ENCODE peak calls at places on chromosomes 16 and 17, in four cellular contexts. Q, H, U and R are unnamed samples.

GRCh38 chr16:86215979-86216585 is 294.2 kb upstream of the FOXF1 start:
- DNase-seq in Q (no peak), H (no peak), U (no peak), R (no peak)

GRCh38 chr17:21275579-21276339 is 8.8 kb upstream of the MAP2K3 start:
- DNase-seq in Q (peak), H (peak), U (peak), R (peak)

GRCh38 chr17:57284583-57284982 is 28.3 kb downstream of the MSI2 start:
- DNase-seq in Q (peak), H (no peak), U (no peak), R (no peak)

GRCh38 chr16:5496013-5496412 is 398.4 kb upstream of the EEF2KMT start:
- DNase-seq in Q (no peak), H (no peak), U (no peak), R (no peak)

GRCh38 chr16:89037261-89038152 is 56.1 kb upstream of the ACSF3 start:
- DNase-seq in Q (peak), H (peak), U (no peak), R (peak)

GRCh38 chr16:81626181-81626674 is 152.9 kb upstream of the PLCG2 start:
- DNase-seq in Q (no peak), H (peak), U (no peak), R (no peak)

GRCh38 chr16:29925173-29925804 is 737 bp downstream of the KCTD13 start:
- DNase-seq in Q (no peak), H (no peak), U (no peak), R (no peak)

GRCh38 chr17:17710728-17711541 is 29.7 kb downstream of the RAI1 start:
- DNase-seq in Q (no peak), H (peak), U (peak), R (peak)

GRCh38 chr17:31587462-31587861 is 196.0 kb downstream of the RAB11FIP4 start:
- DNase-seq in Q (no peak), H (no peak), U (no peak), R (no peak)

GRCh38 chr17:72370819-72371218 is 250.0 kb downstream of the SOX9 start:
- DNase-seq in Q (peak), H (peak), U (no peak), R (peak)

GRCh38 chr17:40325156-40326013 is 16.4 kb downstream of the RARA start:
- DNase-seq in Q (no peak), H (no peak), U (no peak), R (no peak)

GRCh38 chr17:68457168-68457538 is at the start of gene WIPI1:
- DNase-seq in Q (no peak), H (no peak), U (peak), R (peak)

GRCh38 chr17:55068862-55069771 is 100.6 kb downstream of the STXBP4 start:
- DNase-seq in Q (no peak), H (no peak), U (peak), R (no peak)

GRCh38 chr16:82867425-82867824 is 240.7 kb downstream of the CDH13 start:
- DNase-seq in Q (no peak), H (no peak), U (no peak), R (no peak)

GRCh38 chr16:30904114-30904780 is 7.8 kb downstream of the CTF1 start:
- DNase-seq in Q (no peak), H (no peak), U (no peak), R (no peak)

GRCh38 chr16:56981729-56982271 is 7.6 kb upstream of the NLRC5 start:
- DNase-seq in Q (no peak), H (no peak), U (no peak), R (no peak)

GRCh38 chr17:34637548-34638525 is 58.5 kb downstream of the TMEM132E start:
- DNase-seq in Q (peak), H (peak), U (peak), R (peak)

GRCh38 chr17:163514-164103 is 17.8 kb downstream of the DOC2B start:
- DNase-seq in Q (peak), H (no peak), U (peak), R (no peak)

GRCh38 chr17:68255731-68256538 is 8.1 kb downstream of the AMZ2 start:
- DNase-seq in Q (peak), H (no peak), U (peak), R (no peak)

GRCh38 chr16:17433577-17433960 is 37.2 kb downstream of the XYLT1 start:
- DNase-seq in Q (no peak), H (no peak), U (no peak), R (no peak)

GRCh38 chr17:16940116-16940881 is 31.6 kb downstream of the TNFRSF13B start:
- DNase-seq in Q (no peak), H (no peak), U (no peak), R (no peak)

GRCh38 chr17:40452074-40452787 is 9.0 kb downstream of the IGFBP4 start:
- DNase-seq in Q (no peak), H (peak), U (no peak), R (no peak)

GRCh38 chr16:21684199-21684598 is 20.4 kb downstream of the OTOA start:
- DNase-seq in Q (peak), H (no peak), U (peak), R (peak)

GRCh38 chr17:17789828-17790672 is 46.7 kb downstream of the SREBF1 start:
- DNase-seq in Q (no peak), H (no peak), U (no peak), R (no peak)

GRCh38 chr16:49527621-49528020 is 154.0 kb downstream of the C16orf78 start:
- DNase-seq in Q (peak), H (no peak), U (no peak), R (no peak)
- H3K4me3 ChIP-seq in Q (no peak), H (no peak), U (no peak), R (no peak)

DNA sequence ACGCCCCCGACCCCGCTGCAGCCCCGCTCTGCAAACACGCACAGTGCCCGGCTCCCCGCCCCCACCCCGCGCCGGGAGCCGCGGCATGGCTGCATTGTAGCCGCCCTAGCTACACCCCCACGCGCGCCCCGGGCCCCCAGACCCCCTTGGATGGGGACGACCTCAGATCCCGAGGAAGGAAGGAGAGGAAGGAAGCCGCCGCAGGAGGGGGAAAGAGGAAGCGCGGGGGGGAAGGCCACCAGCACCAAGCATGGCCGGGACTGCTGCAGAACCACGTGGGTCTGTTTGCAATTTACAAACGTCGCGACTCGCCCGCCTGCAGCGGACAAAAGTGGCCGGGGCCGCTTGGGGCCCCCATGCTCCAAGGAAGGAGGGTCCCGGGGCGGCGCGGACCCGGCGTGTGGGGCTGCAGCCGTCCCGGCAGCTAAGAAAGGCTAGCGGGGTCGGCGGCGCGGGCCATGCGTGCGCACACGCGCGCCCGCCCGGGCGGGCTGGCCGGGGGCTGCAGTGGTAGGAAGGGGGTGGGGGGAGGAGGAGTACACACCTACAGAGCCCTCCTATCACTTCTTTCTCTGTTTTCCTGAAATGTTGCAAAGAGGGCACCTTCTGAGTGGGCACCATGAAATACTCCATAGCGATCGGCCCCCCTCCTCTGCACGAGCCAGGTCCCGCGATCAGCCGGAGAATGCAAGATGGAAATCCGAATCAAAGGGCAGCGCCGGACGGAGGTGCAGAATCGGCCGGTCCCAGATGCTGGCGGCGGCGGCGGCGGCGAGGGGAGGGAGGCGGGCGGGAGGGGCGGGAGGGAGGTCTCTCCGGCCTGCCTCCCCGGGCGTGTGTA is 489 bp downstream of the TFAP4 start:
- DNase-seq in Q (peak), H (no peak), U (peak), R (peak)
- TF ChIP-seq MAZ in Q (no peak), H (no peak), U (no peak), R (no peak)

GRCh38 chr17:79844869-79845600 is 5.8 kb upstream of the CBX4 start:
- DNase-seq in Q (peak), H (no peak), U (peak), R (peak)
- H3K4me3 ChIP-seq in Q (peak), H (no peak), U (peak), R (peak)

GRCh38 chr16:1997591-1998359 is 8.0 kb downstream of the SYNGR3 start:
- DNase-seq in Q (no peak), H (peak), U (no peak), R (no peak)
- TF ChIP-seq MAZ in Q (no peak), H (no peak), U (no peak), R (no peak)

DNA sequence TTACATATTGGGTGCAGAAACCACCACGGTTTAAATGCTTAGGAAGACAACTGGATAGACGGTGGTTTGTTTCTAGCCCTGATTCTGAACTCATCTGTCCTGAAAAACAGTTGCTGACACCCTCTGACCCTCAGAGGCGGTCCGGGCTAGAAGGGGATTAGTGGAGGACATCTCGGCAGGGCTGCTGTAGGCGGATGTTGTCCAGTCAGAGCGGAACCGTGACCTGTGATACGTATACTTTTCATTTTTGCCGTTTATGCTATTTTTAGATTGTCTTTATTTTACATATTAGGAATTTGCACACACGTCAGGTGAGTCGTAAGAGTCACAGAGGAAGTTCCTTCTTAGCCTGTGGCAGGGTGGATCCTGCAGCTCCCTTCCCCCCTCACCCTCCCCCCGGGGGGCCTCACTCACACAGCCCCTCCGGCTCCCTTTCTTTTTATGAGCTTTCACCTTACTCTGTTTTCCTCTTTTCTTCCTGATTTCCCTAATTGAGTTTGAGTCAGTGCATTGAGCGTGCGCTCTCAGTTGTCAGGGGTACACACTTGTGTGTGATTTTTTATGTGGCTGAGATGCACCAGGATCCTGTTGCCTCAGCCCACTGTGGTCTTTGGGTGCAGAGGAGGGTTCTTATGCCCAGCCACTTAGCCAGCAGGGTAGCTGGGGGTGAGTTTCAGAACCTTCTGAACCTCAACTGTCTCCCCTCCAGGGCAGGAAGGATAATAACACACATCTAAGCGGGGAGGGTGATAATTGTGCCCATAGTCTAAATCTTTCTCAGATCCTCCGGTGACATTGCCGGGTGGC is 211.1 kb upstream of the CHMP6 start:
- DNase-seq in Q (no peak), H (peak), U (no peak), R (no peak)
- H3K4me3 ChIP-seq in Q (no peak), H (no peak), U (no peak), R (no peak)

GRCh38 chr17:60525347-60525623 is 757 bp downstream of the APPBP2 start:
- DNase-seq in Q (peak), H (peak), U (no peak), R (no peak)
- TF ChIP-seq MAZ in Q (no peak), H (no peak), U (no peak), R (no peak)

GRCh38 chr16:79595916-79596450 is 4.6 kb downstream of the MAF start:
- DNase-seq in Q (no peak), H (no peak), U (no peak), R (no peak)
- H3K4me3 ChIP-seq in Q (no peak), H (no peak), U (no peak), R (no peak)

GRCh38 chr17:11874756-11875155 is 122.5 kb downstream of the ZNF18 start:
- DNase-seq in Q (no peak), H (no peak), U (no peak), R (no peak)

GRCh38 chr17:11882716-11883115 is 114.6 kb downstream of the ZNF18 start:
- DNase-seq in Q (no peak), H (no peak), U (no peak), R (no peak)

GRCh38 chr17:11885051-11885450 is 112.2 kb downstream of the ZNF18 start:
- DNase-seq in Q (no peak), H (no peak), U (no peak), R (no peak)

GRCh38 chr17:11880714-11881113 is 116.6 kb downstream of the ZNF18 start:
- DNase-seq in Q (peak), H (no peak), U (peak), R (peak)
- TF ChIP-seq MAZ in Q (no peak), H (no peak), U (no peak), R (no peak)

GRCh38 chr16:68356919-68357286 is 46.1 kb downstream of the PRMT7 start:
- DNase-seq in Q (no peak), H (no peak), U (no peak), R (no peak)
- H3K4me3 ChIP-seq in Q (no peak), H (no peak), U (no peak), R (no peak)